ENCODE peak calls at places on chromosomes 6 and 20, in five cellular contexts. One of them, this sample, is unnamed. For H3K4me1, the result is how much of the 10 kb centered on the place peaks cover.

GRCh38 chr6:152682141-152682540 is 15.6 kb upstream of the MYCT1 start:
- DNase-seq in CD4-positive, CD25-positive, alpha-beta regulatory T cell: no peak
- DNase-seq in A549: no peak
- DNase-seq in small intestine: no peak
- DNase-seq in thyroid gland: no peak
- DNase-seq in this sample: no peak

GRCh38 chr6:51959744-51960383 is 127.5 kb downstream of the PKHD1 start:
- DNase-seq in small intestine: peak
- DNase-seq in thyroid gland: peak
- DNase-seq in A549: peak
- DNase-seq in CD4-positive, CD25-positive, alpha-beta regulatory T cell: no peak
- DNase-seq in this sample: peak

GRCh38 chr20:32685541-32686529 is 12.1 kb upstream of the C20orf203 start:
- DNase-seq in small intestine: no peak
- DNase-seq in thyroid gland: no peak
- DNase-seq in CD4-positive, CD25-positive, alpha-beta regulatory T cell: no peak
- DNase-seq in A549: no peak
- DNase-seq in this sample: no peak

GRCh38 chr20:2799271-2799670 is 1.2 kb downstream of the CPXM1 start:
- DNase-seq in thyroid gland: no peak
- DNase-seq in CD4-positive, CD25-positive, alpha-beta regulatory T cell: no peak
- DNase-seq in A549: no peak
- DNase-seq in small intestine: no peak
- DNase-seq in this sample: no peak

GRCh38 chr20:21309678-21310467 is 6.7 kb downstream of the XRN2 start:
- DNase-seq in CD4-positive, CD25-positive, alpha-beta regulatory T cell: no peak
- DNase-seq in thyroid gland: no peak
- DNase-seq in A549: no peak
- DNase-seq in small intestine: no peak
- DNase-seq in this sample: no peak

GRCh38 chr6:77178821-77179220 is 284.5 kb downstream of the HTR1B start:
- DNase-seq in small intestine: no peak
- DNase-seq in CD4-positive, CD25-positive, alpha-beta regulatory T cell: no peak
- DNase-seq in thyroid gland: no peak
- DNase-seq in A549: no peak
- DNase-seq in this sample: no peak

GRCh38 chr20:42887281-42887680 is 302.4 kb downstream of the PTPRT start:
- DNase-seq in thyroid gland: no peak
- DNase-seq in CD4-positive, CD25-positive, alpha-beta regulatory T cell: no peak
- DNase-seq in small intestine: no peak
- DNase-seq in A549: no peak
- DNase-seq in this sample: no peak

GRCh38 chr20:32007787-32008616 is 2.2 kb upstream of the CCM2L start:
- DNase-seq in CD4-positive, CD25-positive, alpha-beta regulatory T cell: no peak
- DNase-seq in A549: no peak
- DNase-seq in small intestine: no peak
- DNase-seq in thyroid gland: peak
- DNase-seq in this sample: no peak

GRCh38 chr6:42086046-42086664 is 35.8 kb downstream of the TAF8 start:
- DNase-seq in small intestine: no peak
- DNase-seq in CD4-positive, CD25-positive, alpha-beta regulatory T cell: no peak
- DNase-seq in A549: peak
- DNase-seq in thyroid gland: peak
- DNase-seq in this sample: no peak

GRCh38 chr6:15148356-15149058 is 97.4 kb upstream of the JARID2 start:
- DNase-seq in thyroid gland: no peak
- DNase-seq in CD4-positive, CD25-positive, alpha-beta regulatory T cell: no peak
- DNase-seq in small intestine: no peak
- DNase-seq in A549: no peak
- DNase-seq in this sample: no peak

DNA sequence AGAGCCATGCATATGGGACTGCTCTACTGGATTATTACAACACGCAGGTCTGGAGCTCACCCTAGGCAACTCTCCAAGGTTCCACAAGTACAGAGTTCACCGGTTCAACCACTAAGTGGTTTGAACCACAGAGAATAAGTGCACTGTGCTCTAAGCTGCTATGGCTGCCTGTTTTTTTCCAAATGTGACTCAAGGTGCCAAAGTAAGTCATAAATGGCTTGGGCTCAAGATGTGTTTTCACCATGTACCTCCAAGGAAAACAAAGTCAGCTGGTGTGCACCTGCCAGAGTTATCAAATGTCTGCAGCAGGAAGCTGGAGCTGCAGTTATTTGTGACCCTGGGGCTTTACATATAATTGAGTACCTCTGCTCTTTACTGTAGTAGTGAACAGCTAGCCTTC is 76.7 kb downstream of the PREP start:
- DNase-seq in A549: no peak
- DNase-seq in small intestine: peak
- DNase-seq in thyroid gland: peak
- DNase-seq in CD4-positive, CD25-positive, alpha-beta regulatory T cell: no peak
- DNase-seq in this sample: no peak
- H3K27ac ChIP-seq in A549: no peak
- H3K27ac ChIP-seq in small intestine: peak
- H3K27ac ChIP-seq in thyroid gland: peak
- H3K27ac ChIP-seq in CD4-positive, CD25-positive, alpha-beta regulatory T cell: no peak
- H3K27ac ChIP-seq in this sample: no peak

DNA sequence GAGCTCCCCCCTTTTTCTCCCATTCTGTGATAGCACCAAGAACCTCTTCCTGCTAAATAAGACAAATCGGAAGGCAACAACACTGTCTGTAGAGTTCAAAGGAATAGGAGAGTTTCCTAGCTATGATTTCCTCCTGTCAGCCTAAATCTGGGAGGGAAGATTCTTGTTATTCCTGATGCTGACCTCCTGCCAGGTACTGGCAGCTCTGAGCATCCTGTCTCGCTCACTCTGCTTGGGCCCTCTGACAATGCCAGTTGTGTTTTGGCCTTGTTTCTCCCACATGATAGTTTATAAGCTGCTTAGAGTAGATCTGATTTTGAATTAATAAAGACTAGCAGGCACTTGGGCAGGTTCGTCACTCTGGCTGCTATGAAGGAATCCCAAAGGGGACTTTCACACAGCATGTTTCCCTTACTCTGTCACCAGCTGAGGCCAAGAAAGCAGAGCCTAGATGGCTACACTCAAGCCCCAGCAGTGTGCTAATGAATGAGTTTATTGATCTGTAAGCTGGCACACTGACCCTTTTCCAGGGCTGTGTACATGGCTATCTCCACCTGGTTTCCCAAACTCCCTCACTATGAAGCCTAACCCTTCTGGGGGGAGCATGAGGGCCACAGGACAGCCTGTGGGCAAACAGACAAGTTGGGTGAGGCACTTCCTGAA is 52.3 kb downstream of the UQCC1 start:
- DNase-seq in small intestine: no peak
- DNase-seq in CD4-positive, CD25-positive, alpha-beta regulatory T cell: no peak
- DNase-seq in A549: no peak
- DNase-seq in thyroid gland: no peak
- DNase-seq in this sample: no peak
- H3K4me3 ChIP-seq in small intestine: no peak
- H3K4me3 ChIP-seq in CD4-positive, CD25-positive, alpha-beta regulatory T cell: no peak
- H3K4me3 ChIP-seq in A549: no peak
- H3K4me3 ChIP-seq in thyroid gland: no peak
- H3K4me3 ChIP-seq in this sample: no peak

GRCh38 chr6:132569170-132569569 is 952 bp upstream of the TAAR6 start:
- DNase-seq in small intestine: no peak
- DNase-seq in A549: no peak
- DNase-seq in thyroid gland: no peak
- DNase-seq in CD4-positive, CD25-positive, alpha-beta regulatory T cell: no peak
- DNase-seq in this sample: no peak
- H3K4me1 ChIP-seq in small intestine: under half
- H3K4me1 ChIP-seq in A549: under half
- H3K4me1 ChIP-seq in thyroid gland: under half
- H3K4me1 ChIP-seq in CD4-positive, CD25-positive, alpha-beta regulatory T cell: under half
- H3K4me1 ChIP-seq in this sample: under half

DNA sequence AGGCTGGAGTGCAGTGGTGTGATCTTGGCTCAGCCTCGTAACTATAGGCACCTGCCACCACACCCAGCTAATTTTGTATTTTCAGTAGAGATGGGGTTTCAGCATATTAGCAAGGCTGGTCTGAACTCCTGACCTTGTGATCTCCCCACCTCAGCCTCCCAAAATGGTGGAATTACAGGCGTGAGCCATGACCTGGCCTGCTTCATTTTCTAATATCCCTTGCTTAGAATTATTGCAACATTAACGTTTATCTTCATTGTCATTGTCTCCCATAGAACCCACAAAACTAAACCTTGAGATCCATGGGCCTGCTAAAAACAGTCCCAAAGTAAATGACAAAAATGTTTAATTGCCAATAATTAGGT is 6.1 kb downstream of the EEF1A1 start:
- DNase-seq in thyroid gland: no peak
- DNase-seq in CD4-positive, CD25-positive, alpha-beta regulatory T cell: no peak
- DNase-seq in A549: no peak
- DNase-seq in small intestine: no peak
- DNase-seq in this sample: no peak
- H3K27ac ChIP-seq in thyroid gland: no peak
- H3K27ac ChIP-seq in CD4-positive, CD25-positive, alpha-beta regulatory T cell: peak
- H3K27ac ChIP-seq in A549: peak
- H3K27ac ChIP-seq in small intestine: no peak
- H3K27ac ChIP-seq in this sample: no peak

DNA sequence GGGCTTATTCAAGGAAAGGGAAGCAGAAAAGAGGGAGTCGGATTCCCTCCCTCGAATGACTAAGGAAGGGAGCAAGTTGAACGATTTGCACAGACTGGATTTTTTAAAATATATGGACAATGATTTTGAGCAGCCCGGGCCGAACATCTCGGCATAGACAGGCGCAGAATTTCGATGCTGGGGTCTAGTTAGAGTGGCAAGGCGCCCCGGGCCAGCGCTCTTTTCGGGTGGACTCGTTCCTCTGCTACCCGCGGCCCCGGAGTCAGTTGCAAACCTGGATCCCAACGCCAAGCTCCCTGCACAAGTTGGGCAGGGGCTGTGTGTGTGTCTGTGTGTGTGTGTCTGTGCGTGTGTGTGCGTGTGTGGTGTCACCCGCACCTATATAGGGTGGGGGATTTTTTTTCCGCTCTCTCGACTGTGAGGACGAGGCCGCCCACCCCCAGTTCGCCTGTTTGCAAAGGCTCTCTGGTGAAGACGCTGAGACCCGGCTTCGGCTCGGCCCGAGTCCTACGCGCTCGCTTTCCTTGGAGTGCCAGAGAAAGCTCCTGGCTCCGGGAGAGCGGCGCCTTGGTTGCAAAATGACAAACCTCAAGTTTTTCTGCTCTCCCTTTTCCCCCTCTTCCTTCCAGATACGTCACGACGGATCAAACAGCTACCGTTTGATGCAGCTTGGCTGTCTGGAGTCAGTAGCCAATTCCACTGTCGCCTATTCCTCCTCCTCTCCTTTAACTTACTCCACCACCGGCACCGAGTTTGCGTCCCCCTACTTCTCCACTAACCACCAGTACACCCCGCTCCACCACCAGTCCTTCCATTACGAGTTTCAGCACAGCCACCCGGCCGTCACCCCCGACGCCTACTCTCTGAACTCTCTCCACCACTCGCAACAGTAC is 1.4 kb downstream of the TFAP2D start:
- DNase-seq in small intestine: no peak
- DNase-seq in CD4-positive, CD25-positive, alpha-beta regulatory T cell: no peak
- DNase-seq in thyroid gland: no peak
- DNase-seq in A549: no peak
- DNase-seq in this sample: no peak
- H3K4me3 ChIP-seq in small intestine: no peak
- H3K4me3 ChIP-seq in CD4-positive, CD25-positive, alpha-beta regulatory T cell: no peak
- H3K4me3 ChIP-seq in thyroid gland: no peak
- H3K4me3 ChIP-seq in A549: no peak
- H3K4me3 ChIP-seq in this sample: no peak

GRCh38 chr6:142680308-142680707 is 264.7 kb downstream of the HIVEP2 start:
- DNase-seq in thyroid gland: no peak
- DNase-seq in A549: no peak
- DNase-seq in CD4-positive, CD25-positive, alpha-beta regulatory T cell: no peak
- DNase-seq in small intestine: no peak
- DNase-seq in this sample: no peak
- H3K4me1 ChIP-seq in thyroid gland: under half
- H3K4me1 ChIP-seq in A549: under half
- H3K4me1 ChIP-seq in CD4-positive, CD25-positive, alpha-beta regulatory T cell: under half
- H3K4me1 ChIP-seq in small intestine: under half
- H3K4me1 ChIP-seq in this sample: under half

DNA sequence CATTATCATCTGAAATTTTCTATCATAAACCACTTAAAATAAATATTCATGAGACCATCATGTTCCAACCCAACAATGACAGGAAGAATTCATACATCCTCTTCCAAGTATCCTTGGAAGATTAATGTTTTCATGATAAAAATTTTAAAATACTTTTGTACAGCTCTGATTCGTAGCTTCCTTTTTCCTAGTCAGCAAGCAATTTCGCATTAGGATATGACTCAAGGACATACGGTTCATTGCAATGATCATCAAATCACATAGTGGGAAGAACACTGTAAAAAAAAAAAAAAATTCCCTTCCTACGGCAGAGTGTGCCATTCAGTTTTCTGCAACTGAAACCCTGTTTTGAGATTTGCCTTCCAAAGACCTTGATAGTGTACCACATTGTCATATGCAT is 35.2 kb upstream of the GFOD1 start:
- DNase-seq in CD4-positive, CD25-positive, alpha-beta regulatory T cell: no peak
- DNase-seq in small intestine: no peak
- DNase-seq in A549: no peak
- DNase-seq in thyroid gland: no peak
- DNase-seq in this sample: no peak
- H3K27ac ChIP-seq in CD4-positive, CD25-positive, alpha-beta regulatory T cell: no peak
- H3K27ac ChIP-seq in small intestine: no peak
- H3K27ac ChIP-seq in A549: no peak
- H3K27ac ChIP-seq in thyroid gland: no peak
- H3K27ac ChIP-seq in this sample: peak

GRCh38 chr20:25221592-25222460 is 26.1 kb upstream of the PYGB start:
- DNase-seq in CD4-positive, CD25-positive, alpha-beta regulatory T cell: no peak
- DNase-seq in thyroid gland: no peak
- DNase-seq in A549: no peak
- DNase-seq in small intestine: no peak
- DNase-seq in this sample: no peak
- H3K4me3 ChIP-seq in CD4-positive, CD25-positive, alpha-beta regulatory T cell: no peak
- H3K4me3 ChIP-seq in thyroid gland: no peak
- H3K4me3 ChIP-seq in A549: no peak
- H3K4me3 ChIP-seq in small intestine: no peak
- H3K4me3 ChIP-seq in this sample: no peak

DNA sequence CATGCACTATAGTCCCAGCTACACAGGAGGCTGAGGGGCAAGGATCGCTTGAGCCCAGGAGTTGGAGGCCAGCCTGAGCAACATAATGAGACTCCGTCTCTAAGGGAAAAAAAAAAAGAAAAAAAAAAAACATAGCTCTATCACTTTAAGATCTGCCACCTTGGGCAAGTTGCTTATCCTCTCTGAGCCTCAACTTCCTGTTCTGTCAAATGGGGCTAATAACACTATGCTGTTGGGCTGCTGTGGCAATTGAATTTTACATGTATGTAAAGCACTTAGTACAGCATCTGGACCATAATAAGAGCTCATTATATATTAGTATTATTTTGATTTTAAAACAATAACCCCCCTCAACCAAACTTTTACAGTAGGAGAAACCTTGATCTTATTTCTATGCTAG is 141.5 kb downstream of the ATXN1 start:
- DNase-seq in CD4-positive, CD25-positive, alpha-beta regulatory T cell: no peak
- DNase-seq in thyroid gland: no peak
- DNase-seq in A549: no peak
- DNase-seq in small intestine: peak
- DNase-seq in this sample: no peak
- H3K4me1 ChIP-seq in CD4-positive, CD25-positive, alpha-beta regulatory T cell: under half
- H3K4me1 ChIP-seq in thyroid gland: under half
- H3K4me1 ChIP-seq in A549: under half
- H3K4me1 ChIP-seq in small intestine: under half
- H3K4me1 ChIP-seq in this sample: under half

GRCh38 chr20:22807045-22807444 is 222.7 kb upstream of the FOXA2 start:
- DNase-seq in CD4-positive, CD25-positive, alpha-beta regulatory T cell: no peak
- DNase-seq in small intestine: no peak
- DNase-seq in A549: peak
- DNase-seq in thyroid gland: no peak
- DNase-seq in this sample: no peak
- H3K27ac ChIP-seq in CD4-positive, CD25-positive, alpha-beta regulatory T cell: no peak
- H3K27ac ChIP-seq in small intestine: no peak
- H3K27ac ChIP-seq in A549: peak
- H3K27ac ChIP-seq in thyroid gland: no peak
- H3K27ac ChIP-seq in this sample: no peak

This sample was measured in left lung.